ENCODE peak calls at places on chromosomes 16 and 17, in seven cellular contexts. X is ELF-1; H is GM10248; G is cerebellum; P is CD8-positive, alpha-beta memory T cell; I is H1; L is A673. J is an unnamed sample.

GRCh38 chr17:18858567-18859245 is 775 bp downstream of the PRPSAP2 start:
- DNase-seq in X (no peak), H (no peak), G (no peak), P (no peak), I (no peak), L (no peak), J (no peak)

GRCh38 chr17:77097772-77098171 is 43.0 kb upstream of the SEC14L1 start:
- DNase-seq in X (no peak), H (no peak), G (no peak), P (no peak), I (no peak), L (no peak), J (no peak)

GRCh38 chr17:38559880-38560230 is 45.9 kb downstream of the SRCIN1 start:
- DNase-seq in X (no peak), H (no peak), G (no peak), P (no peak), I (no peak), L (no peak), J (no peak)

GRCh38 chr17:65417406-65418221 is 143.8 kb downstream of the AXIN2 start:
- DNase-seq in X (no peak), H (no peak), G (no peak), P (no peak), I (no peak), L (no peak), J (no peak)

GRCh38 chr17:2309338-2310143 is 5.8 kb downstream of the SRR start:
- DNase-seq in X (no peak), H (no peak), G (no peak), P (no peak), I (no peak), L (no peak), J (no peak)

GRCh38 chr17:81871387-81872120 is 417 bp upstream of the ARHGDIA start:
- DNase-seq in X (peak), H (peak), G (peak), P (peak), I (peak), L (peak), J (peak)

GRCh38 chr17:8162232-8162996 is at the start of gene VAMP2:
- DNase-seq in X (peak), H (peak), G (peak), P (peak), I (no peak), L (peak), J (peak)

GRCh38 chr17:13256545-13256944 is 238.7 kb upstream of the ELAC2 start:
- DNase-seq in X (no peak), H (no peak), G (no peak), P (no peak), I (no peak), L (no peak), J (no peak)

GRCh38 chr17:78641666-78642065 is 64.5 kb upstream of the DNAH17 start:
- DNase-seq in X (no peak), H (no peak), G (no peak), P (no peak), I (no peak), L (no peak), J (no peak)

GRCh38 chr16:188674-189073 is 8.4 kb downstream of the HBQ1 start:
- DNase-seq in X (no peak), H (no peak), G (no peak), P (no peak), I (no peak), L (no peak), J (no peak)

GRCh38 chr16:1331712-1332617 is 1.5 kb upstream of the BAIAP3 start:
- DNase-seq in X (peak), H (peak), G (no peak), P (peak), I (peak), L (no peak), J (peak)

GRCh38 chr16:31253642-31254045 is 6.1 kb upstream of the ITGAM start:
- DNase-seq in X (no peak), H (no peak), G (no peak), P (no peak), I (no peak), L (no peak), J (no peak)

J was measured in NCI-H345.